ENCODE peak calls at places on chromosomes 5 and 9, in five cellular contexts. K, L, C, A and W are unnamed samples.

GRCh38 chr5:53359906-53360305 is 120.5 kb upstream of the FST start:
- DNase-seq in K (no peak), C (no peak), A (peak), L (peak), W (no peak)

GRCh38 chr5:31682847-31683246 is 43.9 kb downstream of the PDZD2 start:
- DNase-seq in C (no peak), A (no peak), K (no peak), L (no peak), W (no peak)

GRCh38 chr5:68395844-68396523 is 180.4 kb downstream of the PIK3R1 start:
- DNase-seq in C (no peak), K (no peak), L (no peak), A (peak), W (no peak)

GRCh38 chr9:19145881-19146280 is 18.6 kb upstream of the PLIN2 start:
- DNase-seq in K (no peak), C (no peak), A (no peak), L (no peak), W (no peak)

GRCh38 chr5:172044631-172045314 is 38.3 kb upstream of the FBXW11 start:
- DNase-seq in A (no peak), L (no peak), K (peak), C (no peak), W (no peak)

GRCh38 chr5:2036885-2037284 is 154.2 kb upstream of the IRX4 start:
- DNase-seq in C (no peak), A (no peak), L (no peak), K (no peak), W (no peak)

GRCh38 chr9:112925058-112925641 is 34.5 kb upstream of the SLC46A2 start:
- DNase-seq in L (peak), A (peak), C (peak), K (peak), W (no peak)

GRCh38 chr5:172420215-172420934 is 34.0 kb downstream of the SH3PXD2B start:
- DNase-seq in L (peak), K (peak), A (peak), C (peak), W (peak)

GRCh38 chr5:553874-554273 is 29.6 kb upstream of the SLC9A3 start:
- DNase-seq in C (no peak), K (peak), L (peak), A (peak), W (no peak)

GRCh38 chr5:132087661-132088060 is 14.1 kb downstream of the CSF2 start:
- DNase-seq in L (no peak), C (no peak), K (no peak), A (no peak), W (no peak)

GRCh38 chr5:54171645-54172384 is 138.6 kb downstream of the ARL15 start:
- DNase-seq in L (peak), A (peak), C (peak), K (no peak), W (no peak)

GRCh38 chr5:10557747-10558295 is 6.0 kb upstream of the ANKRD33B start:
- DNase-seq in A (no peak), L (no peak), K (no peak), C (no peak), W (no peak)

GRCh38 chr9:129197978-129198736 is 20.1 kb upstream of the IER5L start:
- DNase-seq in K (peak), C (peak), A (no peak), L (peak), W (no peak)

GRCh38 chr5:164296603-164297080 is 791.2 kb downstream of the MAT2B start:
- DNase-seq in K (peak), L (peak), C (peak), A (no peak), W (no peak)

GRCh38 chr5:133679534-133679933 is 67.2 kb upstream of the FSTL4 start:
- DNase-seq in C (no peak), K (peak), L (no peak), A (no peak), W (no peak)

GRCh38 chr5:113663879-113664278 is 150.4 kb downstream of the YTHDC2 start:
- DNase-seq in K (peak), C (peak), A (peak), L (peak), W (peak)

GRCh38 chr5:171029401-171029800 is 167.6 kb downstream of the RANBP17 start:
- DNase-seq in L (no peak), C (no peak), A (no peak), K (no peak), W (no peak)

GRCh38 chr9:124600407-124600806 is 93.2 kb upstream of the NR5A1 start:
- DNase-seq in L (peak), A (no peak), K (no peak), C (no peak), W (no peak)

DNA sequence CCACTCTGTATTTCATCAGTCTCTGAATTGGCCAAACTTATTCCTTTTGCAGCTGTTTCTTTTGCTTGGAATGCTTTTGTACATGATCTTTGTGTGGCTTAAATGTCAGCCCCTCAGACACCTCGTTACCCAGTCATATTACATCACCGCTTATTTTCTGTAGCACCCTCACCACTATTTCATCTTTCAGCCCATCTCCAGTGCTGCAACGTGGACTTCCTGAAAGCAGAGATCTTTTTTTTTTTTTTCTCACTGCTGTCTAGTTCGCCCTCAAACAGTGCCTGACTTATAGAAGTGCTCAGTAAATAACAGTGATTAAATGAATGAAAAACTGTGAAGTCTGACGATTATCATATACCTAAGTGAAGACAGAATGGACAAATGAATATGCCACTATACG is 835 bp downstream of the SRA1 start:
- DNase-seq in K (no peak), L (peak), C (no peak), A (no peak), W (no peak)
- H3K4me3 ChIP-seq in K (peak), L (peak), C (peak), A (peak), W (peak)

GRCh38 chr5:150613991-150614650 is 26.3 kb upstream of the SYNPO start:
- DNase-seq in C (no peak), A (no peak), K (peak), L (no peak), W (no peak)
- TF ChIP-seq CTCF in C (peak), A (no peak), K (peak), L (peak), W (peak)

GRCh38 chr9:95434116-95435073 is 82.4 kb downstream of the PTCH1 start:
- DNase-seq in L (peak), A (no peak), C (no peak), K (peak), W (no peak)
- H3K4me3 ChIP-seq in L (no peak), A (no peak), C (no peak), K (no peak), W (no peak)

GRCh38 chr5:112529525-112529924 is 110.4 kb upstream of the EPB41L4A start:
- DNase-seq in K (peak), L (peak), C (no peak), A (peak), W (no peak)
- TF ChIP-seq CTCF in K (peak), L (peak), C (peak), A (peak), W (peak)

DNA sequence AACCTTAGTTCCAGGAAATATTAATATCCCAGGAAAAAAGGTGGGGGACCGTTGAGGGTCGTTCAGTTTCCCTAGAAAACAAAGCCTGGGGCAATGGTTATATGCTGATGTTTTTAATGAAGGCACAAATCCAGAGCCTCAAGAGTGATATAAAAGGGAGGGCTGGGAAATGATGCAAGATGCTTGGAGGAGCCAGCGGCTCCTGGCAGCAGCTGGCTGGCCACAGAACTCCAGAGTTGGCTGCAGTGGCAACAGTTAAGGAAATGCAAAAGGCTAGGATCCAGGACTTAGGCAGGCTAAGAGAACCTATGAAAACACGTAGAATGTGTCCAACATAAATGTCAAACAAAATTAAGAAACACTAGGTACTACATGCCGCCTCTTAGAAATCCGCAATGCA is 31.0 kb upstream of the B4GALT1 start:
- DNase-seq in A (no peak), C (peak), L (peak), K (no peak), W (no peak)
- H3K4me3 ChIP-seq in A (no peak), C (no peak), L (no peak), K (no peak), W (no peak)

DNA sequence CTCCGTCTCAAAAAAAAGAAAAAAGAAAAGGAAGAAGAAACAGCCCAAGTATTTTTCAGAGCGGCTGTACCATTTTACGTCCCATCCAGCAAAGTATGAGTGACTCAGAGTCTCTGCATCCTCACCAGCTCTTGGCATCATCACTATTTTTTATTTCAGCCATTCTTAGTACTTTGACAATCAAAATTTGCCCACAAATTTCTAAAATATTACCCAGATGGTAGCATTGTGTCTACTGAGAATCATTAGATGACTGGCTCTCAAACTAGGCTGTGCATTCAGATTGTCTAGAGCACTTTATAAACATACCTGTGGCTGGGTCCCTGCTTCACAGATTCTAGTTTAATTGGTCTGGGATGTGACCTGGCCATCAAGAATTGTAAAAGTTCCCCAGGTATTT is 21.6 kb upstream of the MELK start:
- DNase-seq in L (peak), A (no peak), K (no peak), C (peak), W (no peak)
- TF ChIP-seq CTCF in L (no peak), A (no peak), K (no peak), C (no peak), W (no peak)

DNA sequence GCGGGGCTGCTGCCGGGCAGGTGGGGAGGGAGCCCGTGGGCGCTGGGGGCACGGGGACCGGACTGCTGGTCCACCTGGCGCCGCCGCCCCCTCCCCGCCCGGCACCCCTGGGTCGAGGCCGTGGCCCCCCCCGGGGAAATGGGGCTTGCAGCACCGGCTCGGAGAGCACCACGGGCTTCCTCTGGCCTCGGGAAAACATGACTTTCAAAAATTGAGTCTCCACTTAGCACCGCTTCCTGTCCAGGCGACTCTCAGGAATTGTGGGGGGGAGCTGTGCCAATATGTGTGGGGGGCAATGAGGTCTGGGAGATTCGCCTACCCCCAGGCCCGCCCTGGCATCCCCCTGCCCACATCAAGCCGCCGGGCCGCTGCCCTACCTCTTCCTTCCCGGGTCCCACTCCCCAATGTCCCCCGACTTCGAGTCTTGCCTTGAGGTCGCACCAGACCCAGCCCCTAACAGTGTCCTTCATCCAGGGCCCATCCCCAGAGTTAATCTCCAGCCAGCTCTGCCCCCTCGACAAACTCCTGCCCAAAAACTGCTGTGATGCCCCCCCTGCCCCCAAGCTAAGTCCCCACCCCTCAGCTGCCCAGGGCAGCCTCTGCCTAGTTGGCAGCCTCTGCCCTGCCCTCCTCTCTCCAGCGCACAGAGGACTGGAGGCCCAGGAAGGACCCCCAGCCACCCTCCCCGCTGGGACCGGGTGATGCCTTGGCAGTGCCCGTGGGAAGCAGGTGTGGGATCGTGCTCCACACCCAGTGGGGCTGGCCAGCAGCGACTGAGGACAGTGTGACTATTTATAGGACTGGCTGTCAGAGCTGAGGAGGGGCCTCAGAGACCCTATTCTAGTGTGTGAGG is 3.9 kb downstream of the EGFL7 start:
- DNase-seq in L (no peak), K (no peak), A (no peak), C (no peak), W (no peak)
- H3K4me3 ChIP-seq in L (peak), K (no peak), A (peak), C (no peak), W (no peak)